ENCODE peak calls at places on chromosomes 7 and 10, in four cellular contexts. Q is fibroblast of pulmonary artery; J is effector CD4-positive, alpha-beta T cell; O is SW480. I is an unnamed sample.
A peak's percentile ranks its signal among the peaks of the same experiment; 100 is the strongest.

GRCh38 chr7:90455163-90456030 is 14.0 kb upstream of the PTTG1IP2 start:
- DNase-seq in Q (peak; percentile 70), J (no peak), O (peak; percentile 71), I (peak; percentile 8)

GRCh38 chr10:58175990-58176910 is 91.4 kb downstream of the IPMK start:
- DNase-seq in Q (peak; percentile 57), J (no peak), O (peak; percentile 5), I (no peak)

GRCh38 chr10:103181244-103181643 is 11.8 kb downstream of the NT5C2 start:
- DNase-seq in Q (peak; percentile 67), J (no peak), O (no peak), I (no peak)

GRCh38 chr10:121647401-121647800 is 49.2 kb upstream of the FGFR2 start:
- DNase-seq in Q (no peak), J (no peak), O (no peak), I (no peak)

GRCh38 chr7:155412416-155413253 is 45.3 kb upstream of the EN2 start:
- DNase-seq in Q (peak; percentile 22), J (no peak), O (peak; percentile 66), I (peak; percentile 9)

GRCh38 chr7:100547872-100548271 is 8.9 kb downstream of the AGFG2 start:
- DNase-seq in Q (peak; percentile 87), J (no peak), O (no peak), I (no peak)

GRCh38 chr7:54880326-54880989 is 121.4 kb upstream of the SEC61G start:
- DNase-seq in Q (no peak), J (no peak), O (no peak), I (no peak)

GRCh38 chr7:131829911-131830310 is 273.5 kb upstream of the PODXL start:
- DNase-seq in Q (no peak), J (no peak), O (peak; percentile 14), I (no peak)

GRCh38 chr10:28137907-28138880 is 139.3 kb upstream of the ODAD2 start:
- DNase-seq in Q (no peak), J (no peak), O (peak; percentile 4), I (no peak)

GRCh38 chr10:131580076-131580652 is 268.6 kb upstream of the TCERG1L start:
- DNase-seq in Q (no peak), J (no peak), O (no peak), I (no peak)

GRCh38 chr10:91653214-91653875 is 20.5 kb upstream of the PPP1R3C start:
- DNase-seq in Q (peak; percentile 86), J (no peak), O (peak; percentile 12), I (no peak)

GRCh38 chr10:124917168-124917938 is 24.6 kb upstream of the ZRANB1 start:
- DNase-seq in Q (peak; percentile 46), J (peak; percentile 19), O (peak; percentile 59), I (peak; percentile 23)

GRCh38 chr7:140539466-140539865 is 60.2 kb upstream of the MKRN1 start:
- DNase-seq in Q (no peak), J (no peak), O (no peak), I (no peak)

GRCh38 chr10:118272090-118272775 is 69.9 kb downstream of the FAM204A start:
- DNase-seq in Q (peak; percentile 9), J (no peak), O (no peak), I (no peak)

GRCh38 chr10:71651953-71652352 is 67.6 kb downstream of the C10orf105 start:
- DNase-seq in Q (no peak), J (no peak), O (no peak), I (no peak)

GRCh38 chr10:17905491-17905890 is 46.2 kb upstream of the SLC39A12 start:
- DNase-seq in Q (no peak), J (no peak), O (no peak), I (no peak)